ENCODE peak calls at places on chromosomes 3 and 15, in four cellular contexts. Z, O, D and X are unnamed samples.

GRCh38 chr3:136728918-136729317 is 23.3 kb downstream of the STAG1 start:
- DNase-seq in Z (peak; percentile 64), O (peak; percentile 76), D (no peak), X (no peak)

GRCh38 chr15:82793737-82794136 is 12.1 kb downstream of the FSD2 start:
- DNase-seq in O (no peak), Z (no peak), D (no peak), X (no peak)

GRCh38 chr3:61946925-61947324 is 385.6 kb downstream of the PTPRG start:
- DNase-seq in O (no peak), Z (no peak), D (no peak), X (no peak)

GRCh38 chr3:139772539-139773500 is 95.0 kb upstream of the NMNAT3 start:
- DNase-seq in Z (peak; percentile 69), D (no peak), O (peak; percentile 66), X (no peak)

GRCh38 chr3:158492685-158493084 is 78.3 kb upstream of the MLF1 start:
- DNase-seq in D (no peak), Z (no peak), O (peak; percentile 8), X (no peak)

GRCh38 chr3:50314816-50315215 is 7.7 kb downstream of the HYAL2 start:
- DNase-seq in O (no peak), D (no peak), Z (no peak), X (no peak)

GRCh38 chr15:100105101-100105500 is 236.7 kb downstream of the ADAMTS17 start:
- DNase-seq in D (no peak), Z (no peak), O (no peak), X (no peak)

GRCh38 chr3:52784931-52785590 is 7.7 kb downstream of the ITIH1 start:
- DNase-seq in Z (no peak), O (no peak), D (no peak), X (no peak)

GRCh38 chr3:192408007-192408655 is 319.2 kb downstream of the FGF12 start:
- DNase-seq in D (peak; percentile 56), Z (no peak), O (peak; percentile 48), X (no peak)

GRCh38 chr3:191627064-191627463 is 166.1 kb downstream of the PYDC2 start:
- DNase-seq in Z (no peak), D (no peak), O (no peak), X (no peak)

GRCh38 chr15:29668120-29668602 is 154.1 kb downstream of the TJP1 start:
- DNase-seq in Z (peak; percentile 72), O (peak; percentile 94), D (no peak), X (peak; percentile 1)

GRCh38 chr3:59573911-59574310 is 524.1 kb upstream of the CFAP20DC start:
- DNase-seq in D (no peak), O (peak; percentile 86), Z (peak; percentile 64), X (no peak)

GRCh38 chr3:166340604-166341003 is 503.4 kb upstream of the BCHE start:
- DNase-seq in Z (no peak), D (no peak), O (no peak), X (no peak)

GRCh38 chr3:160169139-160169830 is 55.9 kb upstream of the C3orf80 start:
- DNase-seq in Z (peak; percentile 27), O (peak; percentile 76), D (no peak), X (no peak)

GRCh38 chr3:46853441-46854410 is 9.5 kb downstream of the MYL3 start:
- DNase-seq in O (no peak), D (peak; percentile 49), Z (no peak), X (no peak)

GRCh38 chr15:96462768-96463167 is 132.3 kb downstream of the NR2F2 start:
- DNase-seq in O (peak; percentile 0), D (no peak), Z (no peak), X (no peak)

GRCh38 chr15:64583519-64583918 is 123.1 kb downstream of the ZNF609 start:
- DNase-seq in Z (no peak), O (no peak), D (no peak), X (no peak)

GRCh38 chr3:125202197-125202596 is 10.4 kb downstream of the SLC12A8 start:
- DNase-seq in D (no peak), Z (peak; percentile 20), O (peak; percentile 31), X (peak; percentile 51)

GRCh38 chr3:197493049-197493448 is 62.7 kb downstream of the BDH1 start:
- DNase-seq in O (no peak), D (no peak), Z (no peak), X (no peak)

GRCh38 chr15:85307687-85308045 is 72.7 kb upstream of the AKAP13 start:
- DNase-seq in O (no peak), D (no peak), Z (peak; percentile 9), X (no peak)

GRCh38 chr3:109851854-109852253 is 514.5 kb upstream of the DPPA4 start:
- DNase-seq in D (no peak), Z (no peak), O (no peak), X (no peak)

GRCh38 chr3:109853077-109853732 is 515.9 kb upstream of the DPPA4 start:
- DNase-seq in D (no peak), O (no peak), Z (no peak), X (no peak)

DNA sequence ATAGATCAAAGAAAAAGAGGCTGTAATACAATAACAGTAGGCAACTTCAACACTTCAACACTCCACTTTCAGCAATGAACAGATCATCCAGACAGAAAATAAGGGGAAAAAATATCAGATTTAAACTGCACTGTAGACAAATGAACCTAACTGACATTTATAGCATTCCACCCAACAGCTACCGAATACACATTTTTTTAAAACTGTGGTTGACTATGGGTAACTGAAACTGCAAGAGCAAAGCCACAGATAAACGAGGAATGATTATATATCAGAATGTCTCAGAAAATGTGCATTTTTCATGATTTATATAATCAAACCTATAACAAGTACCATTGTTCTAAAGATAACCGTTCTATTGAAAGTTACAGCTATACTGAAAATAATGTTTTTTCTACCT is 514.9 kb upstream of the DPPA4 start:
- DNase-seq in D (no peak), Z (no peak), O (no peak), X (no peak)
- H3K4me3 ChIP-seq in D (no peak overlapping the region), Z (no peak overlapping the region), O (no peak overlapping the region), X (no peak overlapping the region)

GRCh38 chr15:73951591-73951990 is 25.3 kb downstream of the LOXL1 start:
- DNase-seq in O (no peak), D (no peak), Z (no peak), X (no peak)
- H3K4me3 ChIP-seq in O (no peak overlapping the region), D (no peak overlapping the region), Z (no peak overlapping the region), X (no peak overlapping the region)

GRCh38 chr3:48423883-48424695 is 5.8 kb downstream of the PLXNB1 start:
- DNase-seq in D (peak; percentile 47), O (no peak), Z (no peak), X (no peak)
- H3K4me3 ChIP-seq in D (no peak overlapping the region), O (no peak overlapping the region), Z (no peak overlapping the region), X (no peak overlapping the region)

GRCh38 chr3:9135930-9136525 is 113.4 kb downstream of the SRGAP3 start:
- DNase-seq in D (peak; percentile 63), Z (no peak), O (no peak), X (no peak)
- H3K4me3 ChIP-seq in D (peak overlapping the region; percentile 63), Z (peak overlapping the region; percentile 8), O (peak overlapping the region; percentile 27), X (no peak overlapping the region)

DNA sequence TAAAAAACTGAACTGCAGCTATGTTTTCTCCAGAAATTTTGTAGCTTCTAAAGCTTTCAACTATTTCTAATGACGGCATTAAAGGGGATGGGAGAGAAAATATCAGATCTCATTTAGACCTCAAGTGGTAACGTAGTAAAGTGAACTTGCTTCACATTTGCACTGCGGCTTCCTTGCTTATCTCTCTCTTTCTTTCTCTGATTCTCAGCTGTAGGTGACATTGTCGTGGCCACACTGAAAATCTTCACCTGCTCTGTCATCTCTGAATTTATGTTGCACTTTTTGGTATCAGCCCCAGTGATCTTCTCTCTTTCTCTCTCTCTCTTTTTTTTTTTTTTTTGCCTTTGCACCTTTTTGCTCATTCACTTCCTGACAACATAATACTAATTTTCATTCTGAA is 254.1 kb upstream of the SATB1 start:
- DNase-seq in D (no peak), O (no peak), Z (no peak), X (no peak)
- H3K4me3 ChIP-seq in D (no peak overlapping the region), O (no peak overlapping the region), Z (no peak overlapping the region), X (no peak overlapping the region)

GRCh38 chr3:100590840-100591147 is 18.6 kb upstream of the ADGRG7 start:
- DNase-seq in Z (no peak), D (no peak), O (no peak), X (no peak)

GRCh38 chr3:100588251-100588650 is 21.1 kb upstream of the ADGRG7 start:
- DNase-seq in O (no peak), Z (no peak), D (no peak), X (no peak)

GRCh38 chr3:100591411-100591810 is 18.0 kb upstream of the ADGRG7 start:
- DNase-seq in D (no peak), O (no peak), Z (no peak), X (no peak)

GRCh38 chr3:100586832-100587231 is 22.6 kb upstream of the ADGRG7 start:
- DNase-seq in O (no peak), Z (no peak), D (no peak), X (no peak)

DNA sequence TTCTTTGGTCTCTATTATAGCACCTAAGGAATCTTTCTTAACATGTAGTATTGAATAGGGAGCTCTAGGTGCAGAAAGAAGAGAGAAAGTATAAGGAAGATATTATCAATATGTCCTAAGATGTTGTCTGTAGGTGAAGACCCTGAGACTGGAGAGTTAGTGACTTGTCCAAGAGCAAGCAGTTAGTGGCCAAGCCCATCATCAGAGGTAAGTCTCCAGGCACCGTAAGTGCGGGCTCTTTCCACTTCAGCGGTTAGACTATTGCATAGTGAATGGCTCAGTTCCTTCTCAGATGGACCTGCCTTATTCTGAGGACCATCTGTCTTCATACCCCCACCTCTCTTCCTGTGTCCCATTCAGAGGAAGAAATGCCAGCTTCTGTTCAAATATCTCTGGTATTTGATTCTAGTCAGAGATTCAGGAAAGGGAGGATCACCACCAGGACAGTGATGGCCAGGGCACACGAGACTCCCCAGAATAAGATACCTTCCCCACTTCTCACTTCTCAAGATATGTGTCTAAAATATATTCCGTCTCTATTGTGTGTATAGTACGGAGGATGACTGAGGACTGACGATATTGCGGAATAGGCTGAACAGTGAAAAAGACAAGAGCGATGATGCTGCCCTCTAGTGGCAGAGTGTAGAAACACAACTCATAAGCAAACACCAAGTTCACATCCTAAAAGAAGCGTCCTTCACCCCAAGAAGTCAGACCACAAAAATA is 19.1 kb upstream of the ADGRG7 start:
- DNase-seq in Z (peak; percentile 75), O (peak; percentile 84), D (no peak), X (no peak)
- H3K4me3 ChIP-seq in Z (no peak overlapping the region), O (no peak overlapping the region), D (peak overlapping the region; percentile 32), X (no peak overlapping the region)

DNA sequence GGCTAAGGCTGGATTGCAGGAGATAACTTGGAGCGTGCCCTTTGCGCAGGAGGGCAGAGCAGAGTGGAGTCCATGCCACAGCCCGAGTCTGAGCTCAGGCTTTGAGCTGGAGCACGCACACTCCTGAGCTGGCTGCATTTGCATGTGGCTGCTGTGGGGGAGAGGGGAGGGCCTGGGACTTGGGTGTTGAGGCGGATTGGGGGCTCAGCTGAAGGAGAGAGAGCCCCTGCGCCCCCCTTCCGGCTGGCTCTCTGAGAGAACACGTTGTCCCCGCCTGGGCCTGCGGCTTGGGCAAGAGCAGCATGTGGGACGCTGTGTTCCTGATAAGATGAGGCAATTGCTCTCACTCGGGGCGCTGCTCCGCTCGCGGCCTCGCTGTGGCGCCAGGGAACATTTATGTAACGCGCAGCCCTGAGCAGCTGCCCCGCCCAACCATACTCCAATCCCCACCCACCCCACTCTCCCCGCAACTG is 39.1 kb downstream of the KLF13 start:
- DNase-seq in Z (peak; percentile 61), D (peak; percentile 98), O (peak; percentile 97), X (peak; percentile 53)
- H3K4me3 ChIP-seq in Z (no peak overlapping the region), D (peak overlapping the region; percentile 59), O (no peak overlapping the region), X (no peak overlapping the region)

DNA sequence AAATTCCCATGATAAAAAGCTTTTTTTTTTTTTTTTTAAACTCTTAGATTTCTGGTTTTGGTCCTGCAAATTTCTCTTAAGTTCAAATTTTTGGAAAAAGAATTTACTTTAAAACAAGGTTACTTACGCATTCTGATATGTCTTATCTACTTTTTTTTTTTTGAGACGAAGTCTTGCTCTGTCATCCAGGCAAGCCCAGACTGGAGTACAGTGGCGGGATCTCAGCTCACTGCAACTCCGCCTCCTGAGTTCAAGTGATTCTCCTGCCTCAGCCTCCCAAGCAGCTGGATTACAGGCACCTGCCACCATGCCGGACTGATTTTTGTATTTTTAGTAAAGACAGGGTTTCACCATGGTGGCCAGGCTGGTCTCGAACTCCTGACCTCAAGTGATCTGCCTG is 83.2 kb downstream of the RASA2 start:
- DNase-seq in Z (peak; percentile 50), D (no peak), O (no peak), X (no peak)
- H3K4me3 ChIP-seq in Z (no peak overlapping the region), D (no peak overlapping the region), O (no peak overlapping the region), X (no peak overlapping the region)